ENCODE peak calls at places on chromosome X, in four cellular contexts. One of them, this sample, is unnamed.

GRCh38 chrX:72532371-72532770 is 40.3 kb downstream of the HDAC8 start:
- DNase-seq in NCI-H774: no peak
- DNase-seq in cardiac septum: no peak
- DNase-seq in germinal center: no peak
- DNase-seq in this sample: no peak

GRCh38 chrX:13373027-13373806 is 53.4 kb upstream of the ATXN3L start:
- DNase-seq in NCI-H774: no peak
- DNase-seq in cardiac septum: no peak
- DNase-seq in germinal center: no peak
- DNase-seq in this sample: no peak

GRCh38 chrX:74925210-74926088 is at the start of gene NEXMIF:
- DNase-seq in NCI-H774: no peak
- DNase-seq in cardiac septum: no peak
- DNase-seq in germinal center: peak
- DNase-seq in this sample: no peak

GRCh38 chrX:154738013-154738738 is 12.7 kb downstream of the GAB3 start:
- DNase-seq in NCI-H774: no peak
- DNase-seq in cardiac septum: no peak
- DNase-seq in germinal center: no peak
- DNase-seq in this sample: peak

GRCh38 chrX:30892591-30892990 is 3.5 kb upstream of the TAB3 start:
- DNase-seq in NCI-H774: no peak
- DNase-seq in cardiac septum: no peak
- DNase-seq in germinal center: no peak
- DNase-seq in this sample: no peak

GRCh38 chrX:80876877-80877276 is 67.2 kb upstream of the BRWD3 start:
- DNase-seq in NCI-H774: peak
- DNase-seq in cardiac septum: no peak
- DNase-seq in germinal center: no peak
- DNase-seq in this sample: peak

GRCh38 chrX:33970028-33970932 is 161.8 kb downstream of the FAM47A start:
- DNase-seq in NCI-H774: no peak
- DNase-seq in cardiac septum: no peak
- DNase-seq in germinal center: no peak
- DNase-seq in this sample: no peak

GRCh38 chrX:68652327-68652930 is 5.0 kb downstream of the STARD8 start:
- DNase-seq in NCI-H774: no peak
- DNase-seq in cardiac septum: no peak
- DNase-seq in germinal center: no peak
- DNase-seq in this sample: no peak

GRCh38 chrX:17519349-17519748 is 144.3 kb downstream of the NHS start:
- DNase-seq in NCI-H774: no peak
- DNase-seq in cardiac septum: no peak
- DNase-seq in germinal center: no peak
- DNase-seq in this sample: peak

GRCh38 chrX:109472939-109473713 is 8.8 kb downstream of the GUCY2F start:
- DNase-seq in NCI-H774: peak
- DNase-seq in cardiac septum: no peak
- DNase-seq in germinal center: peak
- DNase-seq in this sample: peak

GRCh38 chrX:148593146-148593545 is 92.7 kb downstream of the AFF2 start:
- DNase-seq in NCI-H774: no peak
- DNase-seq in cardiac septum: no peak
- DNase-seq in germinal center: peak
- DNase-seq in this sample: no peak

GRCh38 chrX:16212024-16212423 is 44.7 kb downstream of the MAGEB17 start:
- DNase-seq in NCI-H774: no peak
- DNase-seq in cardiac septum: no peak
- DNase-seq in germinal center: no peak
- DNase-seq in this sample: peak

GRCh38 chrX:17805120-17805519 is 56.0 kb downstream of the RAI2 start:
- DNase-seq in NCI-H774: no peak
- DNase-seq in cardiac septum: no peak
- DNase-seq in germinal center: no peak
- DNase-seq in this sample: no peak

GRCh38 chrX:140766024-140766611 is 56.6 kb downstream of the LINC00632 start:
- DNase-seq in NCI-H774: peak
- DNase-seq in cardiac septum: no peak
- DNase-seq in germinal center: peak
- DNase-seq in this sample: peak

GRCh38 chrX:154379569-154379951 is 465 bp downstream of the EMD start:
- DNase-seq in NCI-H774: no peak
- DNase-seq in cardiac septum: no peak
- DNase-seq in germinal center: no peak
- DNase-seq in this sample: peak

GRCh38 chrX:39301041-39301440 is 499.8 kb downstream of the MID1IP1 start:
- DNase-seq in NCI-H774: no peak
- DNase-seq in cardiac septum: no peak
- DNase-seq in germinal center: no peak
- DNase-seq in this sample: no peak

GRCh38 chrX:119398587-119398973 is 556 bp upstream of the SLC25A43 start:
- DNase-seq in NCI-H774: no peak
- DNase-seq in cardiac septum: no peak
- DNase-seq in germinal center: peak
- DNase-seq in this sample: no peak

GRCh38 chrX:151715735-151716134 is at the start of gene FATE1:
- DNase-seq in NCI-H774: no peak
- DNase-seq in cardiac septum: no peak
- DNase-seq in germinal center: no peak
- DNase-seq in this sample: no peak

GRCh38 chrX:140274761-140275525 is 229.9 kb downstream of the SOX3 start:
- DNase-seq in NCI-H774: no peak
- DNase-seq in cardiac septum: no peak
- DNase-seq in germinal center: no peak
- DNase-seq in this sample: no peak

GRCh38 chrX:130296743-130297142 is 28.0 kb upstream of the ZNF280C start:
- DNase-seq in NCI-H774: no peak
- DNase-seq in cardiac septum: no peak
- DNase-seq in germinal center: no peak
- DNase-seq in this sample: peak

GRCh38 chrX:120452131-120452530 is 17.0 kb downstream of the LAMP2 start:
- DNase-seq in NCI-H774: no peak
- DNase-seq in cardiac septum: no peak
- DNase-seq in germinal center: no peak
- DNase-seq in this sample: peak

GRCh38 chrX:154654372-154654771 is 993 bp upstream of the CTAG2 start:
- DNase-seq in NCI-H774: no peak
- DNase-seq in cardiac septum: no peak
- DNase-seq in germinal center: no peak
- DNase-seq in this sample: no peak

GRCh38 chrX:136215559-136215958 is 35.6 kb downstream of the MAP7D3 start:
- DNase-seq in NCI-H774: no peak
- DNase-seq in cardiac septum: no peak
- DNase-seq in germinal center: no peak
- DNase-seq in this sample: no peak